ENCODE peak calls at places on chromosome X, in seven cellular contexts. E is cardiac fibroblast, H is left lung, L is GM06990, Y is kidney, Z is neural progenitor cell, X is aorta. A is an unnamed sample.

GRCh38 chrX:36019164-36019563 is 99.6 kb downstream of the CFAP47 start:
- DNase-seq in E (no peak), H (no peak), L (no peak), Y (no peak), Z (no peak), X (no peak), A (no peak)

GRCh38 chrX:120794525-120794975 is 81.1 kb downstream of the CT47B1 start:
- DNase-seq in E (peak), H (no peak), L (no peak), Y (no peak), Z (no peak), X (no peak), A (no peak)

GRCh38 chrX:17412692-17413091 is 37.7 kb downstream of the NHS start:
- DNase-seq in E (peak), H (no peak), L (no peak), Y (no peak), Z (no peak), X (no peak), A (no peak)

GRCh38 chrX:140053841-140054240 is 88.5 kb upstream of the CXorf66 start:
- DNase-seq in E (no peak), H (no peak), L (no peak), Y (no peak), Z (peak), X (no peak), A (no peak)

GRCh38 chrX:54182194-54182863 is 725 bp downstream of the FAM120C start:
- DNase-seq in E (peak), H (peak), L (peak), Y (peak), Z (peak), X (peak), A (peak)

GRCh38 chrX:150887906-150888465 is 10.5 kb downstream of the CD99L2 start:
- DNase-seq in E (no peak), H (no peak), L (no peak), Y (no peak), Z (no peak), X (no peak), A (no peak)

GRCh38 chrX:259692-260355 is 21.4 kb upstream of the PLCXD1 start:
- DNase-seq in E (no peak), H (no peak), L (no peak), Y (peak), Z (peak), X (peak), A (peak)

GRCh38 chrX:29555465-29556091 is 659.8 kb upstream of the MAGEB2 start:
- DNase-seq in E (no peak), H (no peak), L (peak), Y (no peak), Z (no peak), X (no peak), A (no peak)

GRCh38 chrX:39652336-39652735 is 445.4 kb downstream of the BCOR start:
- DNase-seq in E (peak), H (no peak), L (no peak), Y (no peak), Z (peak), X (no peak), A (no peak)

GRCh38 chrX:19790829-19791228 is 96.6 kb downstream of the SH3KBP1 start:
- DNase-seq in E (no peak), H (no peak), L (no peak), Y (no peak), Z (no peak), X (no peak), A (no peak)

GRCh38 chrX:134484039-134484438 is 24.1 kb downstream of the HPRT1 start:
- DNase-seq in E (peak), H (no peak), L (peak), Y (no peak), Z (peak), X (no peak), A (no peak)

GRCh38 chrX:47384502-47384901 is 14.1 kb downstream of the ZNF157 start:
- DNase-seq in E (peak), H (peak), L (peak), Y (no peak), Z (peak), X (no peak), A (peak)

GRCh38 chrX:19776753-19777152 is 110.6 kb downstream of the SH3KBP1 start:
- DNase-seq in E (no peak), H (no peak), L (peak), Y (no peak), Z (no peak), X (no peak), A (no peak)

GRCh38 chrX:7252013-7252610 is 104.2 kb upstream of the PUDP start:
- DNase-seq in E (no peak), H (peak), L (no peak), Y (peak), Z (no peak), X (no peak), A (no peak)

GRCh38 chrX:35919536-35920309 is at the start of gene CFAP47:
- DNase-seq in E (no peak), H (peak), L (no peak), Y (peak), Z (peak), X (peak), A (no peak)

GRCh38 chrX:29903365-29903764 is 312.0 kb upstream of the MAGEB2 start:
- DNase-seq in E (peak), H (no peak), L (no peak), Y (no peak), Z (no peak), X (no peak), A (no peak)

GRCh38 chrX:32183066-32183465 is 1028.3 kb downstream of the DMD start:
- DNase-seq in E (no peak), H (no peak), L (no peak), Y (no peak), Z (no peak), X (no peak), A (no peak)

GRCh38 chrX:135087867-135088266 is 32.5 kb downstream of the ETDB start:
- DNase-seq in E (no peak), H (no peak), L (no peak), Y (no peak), Z (no peak), X (no peak), A (no peak)

GRCh38 chrX:46873746-46874145 is 36.9 kb downstream of the RP2 start:
- DNase-seq in E (no peak), H (no peak), L (no peak), Y (no peak), Z (no peak), X (no peak), A (no peak)

GRCh38 chrX:154799554-154800348 is 5.5 kb downstream of the MPP1 start:
- DNase-seq in E (peak), H (no peak), L (no peak), Y (no peak), Z (peak), X (no peak), A (no peak)

GRCh38 chrX:132855760-132856341 is 102.6 kb downstream of the HS6ST2 start:
- DNase-seq in E (no peak), H (no peak), L (peak), Y (no peak), Z (no peak), X (no peak), A (no peak)

GRCh38 chrX:71537743-71538142 is 4.8 kb downstream of the OGT start:
- DNase-seq in E (no peak), H (no peak), L (no peak), Y (no peak), Z (no peak), X (no peak), A (no peak)

GRCh38 chrX:6026484-6026883 is 202.2 kb downstream of the NLGN4X start:
- DNase-seq in E (no peak), H (no peak), L (no peak), Y (no peak), Z (no peak), X (no peak), A (no peak)

GRCh38 chrX:1442724-1443367 is 9.9 kb downstream of the ASMTL start:
- DNase-seq in E (no peak), H (no peak), L (no peak), Y (peak), Z (no peak), X (peak), A (no peak)

GRCh38 chrX:10387011-10387410 is 230.2 kb downstream of the CLCN4 start:
- DNase-seq in E (no peak), H (no peak), L (no peak), Y (no peak), Z (no peak), X (no peak), A (no peak)

GRCh38 chrX:153351981-153352380 is 18.0 kb downstream of the ZNF275 start:
- DNase-seq in E (no peak), H (no peak), L (no peak), Y (no peak), Z (no peak), X (no peak), A (no peak)

GRCh38 chrX:72349190-72349589 is 43.5 kb upstream of the CITED1 start:
- DNase-seq in E (no peak), H (no peak), L (no peak), Y (no peak), Z (no peak), X (no peak), A (no peak)

GRCh38 chrX:136496768-136497555 is 430 bp upstream of the HTATSF1 start:
- DNase-seq in E (peak), H (peak), L (peak), Y (peak), Z (peak), X (peak), A (peak)

GRCh38 chrX:136491832-136492231 is 4.1 kb downstream of the BRS3 start:
- DNase-seq in E (no peak), H (no peak), L (no peak), Y (no peak), Z (peak), X (no peak), A (no peak)

GRCh38 chrX:136495043-136495442 is 2.3 kb upstream of the HTATSF1 start:
- DNase-seq in E (no peak), H (no peak), L (no peak), Y (no peak), Z (no peak), X (no peak), A (no peak)

GRCh38 chrX:136497556-136498048 is at the start of gene HTATSF1:
- DNase-seq in E (no peak), H (peak), L (no peak), Y (peak), Z (peak), X (no peak), A (peak)

DNA sequence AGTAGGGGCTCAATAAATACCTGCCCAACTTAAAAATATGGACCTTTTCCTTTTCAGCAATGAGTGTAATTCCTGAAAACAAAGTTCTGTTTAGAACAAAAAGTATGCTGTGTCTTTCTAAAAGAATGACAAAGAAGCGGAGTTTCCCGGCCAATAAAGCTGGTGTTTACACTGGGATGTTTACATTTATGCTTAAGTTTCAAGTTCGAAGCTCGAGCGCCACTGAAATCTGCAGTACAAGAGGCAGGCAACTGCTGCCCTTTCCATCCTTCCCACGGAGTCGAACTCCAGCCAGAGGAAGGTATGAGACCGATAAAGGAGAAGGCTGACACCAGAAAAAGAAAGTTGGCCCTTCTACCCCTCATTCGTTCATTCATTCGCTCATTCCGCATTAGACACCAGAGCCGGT is 1.0 kb upstream of the HTATSF1 start:
- DNase-seq in E (no peak), H (no peak), L (no peak), Y (no peak), Z (no peak), X (no peak), A (no peak)
- H3K4me3 ChIP-seq in E (peak), H (peak), L (peak), Y (peak), Z (peak), X (peak), A (peak)

GRCh38 chrX:109740076-109740809 is 7.2 kb upstream of the ACSL4 start:
- DNase-seq in E (peak), H (no peak), L (no peak), Y (no peak), Z (no peak), X (no peak), A (no peak)
- H3K4me3 ChIP-seq in E (no peak), H (no peak), L (no peak), Y (no peak), Z (no peak), X (no peak), A (no peak)

DNA sequence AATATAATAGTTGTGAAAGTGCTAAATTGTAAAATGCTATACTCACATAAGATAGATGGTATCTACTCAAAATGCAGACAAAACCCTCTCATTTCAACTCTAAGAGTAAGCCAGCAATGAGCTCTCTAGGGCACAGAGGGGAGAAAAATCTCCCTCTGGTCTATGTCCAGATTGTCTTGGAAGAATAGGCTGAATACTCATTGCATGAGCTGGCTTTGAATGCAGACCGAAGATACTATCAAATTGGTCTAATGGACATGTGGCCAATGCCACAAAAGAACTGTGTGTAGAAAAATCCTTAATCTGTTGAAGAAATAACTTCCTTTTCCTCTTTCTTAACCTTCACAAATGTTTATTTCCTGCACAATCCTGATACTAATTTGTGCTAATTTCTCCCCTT is 3.5 kb downstream of the ZXDA start:
- DNase-seq in E (peak), H (no peak), L (no peak), Y (no peak), Z (no peak), X (no peak), A (no peak)
- H3K4me3 ChIP-seq in E (no peak), H (no peak), L (peak), Y (peak), Z (no peak), X (no peak), A (no peak)

GRCh38 chrX:95764972-95765451 is 919.6 kb upstream of the DIAPH2 start:
- DNase-seq in E (peak), H (no peak), L (no peak), Y (no peak), Z (peak), X (no peak), A (no peak)
- H3K4me3 ChIP-seq in E (no peak), H (no peak), L (no peak), Y (no peak), Z (peak), X (no peak), A (no peak)

GRCh38 chrX:107654778-107655761 is 26.8 kb downstream of the PRPS1 start:
- DNase-seq in E (peak), H (peak), L (peak), Y (peak), Z (peak), X (peak), A (peak)
- H3K4me3 ChIP-seq in E (no peak), H (no peak), L (no peak), Y (peak), Z (peak), X (no peak), A (no peak)

GRCh38 chrX:34658316-34658715 is 1.2 kb upstream of the TMEM47 start:
- DNase-seq in E (peak), H (no peak), L (no peak), Y (no peak), Z (no peak), X (no peak), A (no peak)
- H3K4me3 ChIP-seq in E (no peak), H (no peak), L (no peak), Y (no peak), Z (peak), X (no peak), A (no peak)

GRCh38 chrX:37786666-37787337 is 6.9 kb downstream of the CYBB start:
- DNase-seq in E (no peak), H (no peak), L (peak), Y (no peak), Z (no peak), X (no peak), A (no peak)
- H3K4me3 ChIP-seq in E (no peak), H (no peak), L (no peak), Y (no peak), Z (no peak), X (no peak), A (no peak)

GRCh38 chrX:33211356-33212254 is at the start of gene DMD:
- DNase-seq in E (peak), H (peak), L (no peak), Y (peak), Z (peak), X (peak), A (no peak)
- H3K4me3 ChIP-seq in E (peak), H (peak), L (no peak), Y (peak), Z (no peak), X (peak), A (no peak)

DNA sequence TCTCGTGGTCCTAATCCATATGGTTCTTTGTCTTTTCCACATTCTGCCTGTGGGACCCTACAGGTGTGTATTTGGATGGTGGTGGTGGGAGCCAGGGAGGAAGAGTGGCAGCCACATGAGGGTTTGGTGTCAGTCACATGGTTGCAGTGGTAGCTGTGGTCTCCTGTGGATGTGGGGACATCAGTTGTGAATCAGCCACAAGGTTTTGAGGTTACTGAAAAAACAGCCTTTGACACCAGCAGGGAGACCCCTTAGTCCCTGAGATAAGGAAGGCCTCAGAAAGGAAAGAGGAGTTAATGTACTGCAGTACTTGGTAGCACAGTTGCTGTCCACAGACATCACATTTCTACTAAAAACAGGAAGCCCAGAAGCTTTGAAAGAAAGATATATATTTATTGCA is 15.8 kb upstream of the GAGE10 start:
- DNase-seq in E (no peak), H (no peak), L (no peak), Y (no peak), Z (no peak), X (no peak), A (no peak)
- H3K4me3 ChIP-seq in E (no peak), H (no peak), L (no peak), Y (no peak), Z (no peak), X (no peak), A (no peak)